ENCODE peak calls at places on chromosomes 12 and 14, in six cellular contexts. N is GM12891, C is ELR, K is ACHN, X is lower lobe of right lung, L is tibial artery. O is an unnamed sample.

GRCh38 chr14:59346796-59347510 is 118.2 kb downstream of the GPR135 start:
- DNase-seq in N (no peak), C (no peak), K (no peak), X (no peak), L (no peak), O (no peak)

GRCh38 chr14:60807247-60807646 is 72.7 kb downstream of the MNAT1 start:
- DNase-seq in N (no peak), C (no peak), K (no peak), X (no peak), L (no peak), O (no peak)

GRCh38 chr12:39538679-39539104 is 80.9 kb downstream of the ABCD2 start:
- DNase-seq in N (no peak), C (no peak), K (no peak), X (no peak), L (no peak), O (no peak)

GRCh38 chr12:58915634-58916033 is 4.7 kb downstream of the LRIG3 start:
- DNase-seq in N (no peak), C (peak), K (peak), X (no peak), L (peak), O (peak)

GRCh38 chr14:93114713-93115068 is 1.0 kb downstream of the ITPK1 start:
- DNase-seq in N (no peak), C (no peak), K (no peak), X (peak), L (peak), O (no peak)

GRCh38 chr12:91140660-91141045 is 29.4 kb upstream of the LUM start:
- DNase-seq in N (no peak), C (peak), K (no peak), X (no peak), L (no peak), O (peak)

GRCh38 chr14:99899578-99900178 is 106.5 kb downstream of the EML1 start:
- DNase-seq in N (no peak), C (peak), K (peak), X (no peak), L (no peak), O (no peak)

GRCh38 chr14:65704412-65704811 is 291.9 kb downstream of the FUT8 start:
- DNase-seq in N (no peak), C (peak), K (no peak), X (no peak), L (no peak), O (no peak)

GRCh38 chr14:56125772-56126411 is 7.7 kb downstream of the PELI2 start:
- DNase-seq in N (no peak), C (no peak), K (no peak), X (no peak), L (no peak), O (no peak)

GRCh38 chr14:53509227-53509822 is 356.2 kb upstream of the DDHD1 start:
- DNase-seq in N (no peak), C (peak), K (no peak), X (no peak), L (no peak), O (peak)

GRCh38 chr12:510071-510825 is 50.5 kb downstream of the B4GALNT3 start:
- DNase-seq in N (no peak), C (peak), K (no peak), X (peak), L (no peak), O (no peak)

GRCh38 chr12:96224219-96224615 is 30.0 kb downstream of the ELK3 start:
- DNase-seq in N (no peak), C (no peak), K (no peak), X (no peak), L (no peak), O (no peak)

GRCh38 chr14:94364037-94364436 is 24.4 kb downstream of the SERPINA1 start:
- DNase-seq in N (no peak), C (no peak), K (no peak), X (no peak), L (peak), O (no peak)

GRCh38 chr12:20024194-20024593 is 344.1 kb upstream of the PDE3A start:
- DNase-seq in N (no peak), C (no peak), K (no peak), X (no peak), L (no peak), O (no peak)

GRCh38 chr12:96108321-96108720 is 72.9 kb upstream of the LTA4H start:
- DNase-seq in N (no peak), C (no peak), K (no peak), X (no peak), L (no peak), O (no peak)

GRCh38 chr14:97273540-97273939 is 476.4 kb downstream of the VRK1 start:
- DNase-seq in N (no peak), C (no peak), K (no peak), X (no peak), L (no peak), O (no peak)

GRCh38 chr12:121216102-121216501 is 6.2 kb downstream of the P2RX4 start:
- DNase-seq in N (no peak), C (no peak), K (no peak), X (no peak), L (no peak), O (no peak)

GRCh38 chr12:83197483-83197914 is 510.8 kb downstream of the TMTC2 start:
- DNase-seq in N (no peak), C (no peak), K (no peak), X (no peak), L (no peak), O (no peak)

GRCh38 chr14:39682563-39682962 is 250.3 kb upstream of the FBXO33 start:
- DNase-seq in N (no peak), C (no peak), K (no peak), X (no peak), L (no peak), O (no peak)

GRCh38 chr12:57010627-57011224 is 4.4 kb upstream of the ZBTB39 start:
- DNase-seq in N (no peak), C (no peak), K (no peak), X (no peak), L (no peak), O (no peak)

GRCh38 chr12:6626654-6627283 is 9.0 kb downstream of the LPAR5 start:
- DNase-seq in N (no peak), C (no peak), K (no peak), X (no peak), L (no peak), O (no peak)

GRCh38 chr14:65933400-65934068 is 521.0 kb downstream of the FUT8 start:
- DNase-seq in N (no peak), C (no peak), K (no peak), X (no peak), L (no peak), O (no peak)

GRCh38 chr12:65121049-65121955 is at the start of gene WIF1:
- DNase-seq in N (no peak), C (no peak), K (no peak), X (peak), L (peak), O (peak)

GRCh38 chr14:69013943-69014782 is 35.1 kb upstream of the ACTN1 start:
- DNase-seq in N (no peak), C (peak), K (no peak), X (peak), L (no peak), O (peak)

GRCh38 chr12:122747224-122748175 is 5.1 kb upstream of the DENR start:
- DNase-seq in N (no peak), C (no peak), K (no peak), X (no peak), L (peak), O (no peak)

GRCh38 chr12:98745578-98746391 is 100.7 kb downstream of the APAF1 start:
- DNase-seq in N (peak), C (no peak), K (no peak), X (no peak), L (no peak), O (peak)

GRCh38 chr14:87133073-87133815 is 859.7 kb downstream of the GALC start:
- DNase-seq in N (no peak), C (no peak), K (peak), X (no peak), L (no peak), O (peak)

GRCh38 chr12:65637774-65638173 is 186.5 kb upstream of the HMGA2 start:
- DNase-seq in N (no peak), C (peak), K (no peak), X (no peak), L (no peak), O (no peak)

GRCh38 chr12:22787557-22787956 is 162.6 kb downstream of the ETNK1 start:
- DNase-seq in N (no peak), C (no peak), K (no peak), X (no peak), L (peak), O (peak)

GRCh38 chr12:71865166-71865713 is 25.7 kb downstream of the TBC1D15 start:
- DNase-seq in N (no peak), C (peak), K (peak), X (no peak), L (no peak), O (peak)

GRCh38 chr12:19967486-19967885 is 400.9 kb upstream of the PDE3A start:
- DNase-seq in N (no peak), C (peak), K (no peak), X (no peak), L (no peak), O (peak)

GRCh38 chr14:65940056-65940735 is 527.7 kb downstream of the FUT8 start:
- DNase-seq in N (no peak), C (peak), K (peak), X (no peak), L (no peak), O (no peak)

GRCh38 chr14:24183014-24183481 is 5.6 kb downstream of the IPO4 start:
- DNase-seq in N (no peak), C (no peak), K (no peak), X (no peak), L (no peak), O (no peak)

GRCh38 chr14:70622111-70622712 is 19.5 kb upstream of the TTC9 start:
- DNase-seq in N (peak), C (peak), K (peak), X (no peak), L (no peak), O (no peak)

GRCh38 chr14:94361682-94362081 is 26.7 kb downstream of the SERPINA1 start:
- DNase-seq in N (no peak), C (no peak), K (no peak), X (no peak), L (no peak), O (no peak)

O was measured in MG63.